ENCODE peak calls at places on chromosomes 16 and 17, in nine cellular contexts. Q is GM10248; Y is activated naive CD4-positive, alpha-beta T cell; G is activated CD4-positive, alpha-beta T cell treated with anti-CD3 and anti-CD28 coated beads for 1 hour; O is renal cortical epithelial cell; I is activated T-cell treated with anti-CD3 and anti-CD28 coated beads, Interleukin-2, amount 50 U/mL, for 72 hours; D is A673; M is CD8-positive, alpha-beta T cell; A is astrocyte of the hippocampus. B is an unnamed sample.

GRCh38 chr16:30997000-30997886 is 12.2 kb downstream of the HSD3B7 start:
- DNase-seq in Q (peak), Y (peak), G (peak), O (peak), I (peak), D (peak), M (peak), A (peak), B (peak)

GRCh38 chr17:44167181-44167861 is 3.2 kb upstream of the ASB16 start:
- DNase-seq in Q (no peak), Y (no peak), G (no peak), O (no peak), I (no peak), D (no peak), M (no peak), A (no peak), B (no peak)

GRCh38 chr17:78879679-78880186 is 23.3 kb downstream of the CEP295NL start:
- DNase-seq in Q (no peak), Y (no peak), G (no peak), O (peak), I (peak), D (peak), M (peak), A (peak), B (no peak)

GRCh38 chr17:29039764-29040598 is 3.0 kb upstream of the PIPOX start:
- DNase-seq in Q (no peak), Y (no peak), G (no peak), O (peak), I (no peak), D (peak), M (no peak), A (peak), B (no peak)

GRCh38 chr16:68921654-68922053 is 78.3 kb downstream of the TANGO6 start:
- DNase-seq in Q (no peak), Y (no peak), G (no peak), O (peak), I (no peak), D (no peak), M (no peak), A (peak), B (no peak)

GRCh38 chr16:2999929-3000328 is 12.8 kb upstream of the CLDN9 start:
- DNase-seq in Q (no peak), Y (no peak), G (no peak), O (no peak), I (no peak), D (no peak), M (no peak), A (no peak), B (no peak)

GRCh38 chr16:49592507-49593422 is 219.2 kb downstream of the C16orf78 start:
- DNase-seq in Q (peak), Y (peak), G (no peak), O (peak), I (peak), D (peak), M (peak), A (peak), B (peak)

GRCh38 chr16:84641643-84642358 is 6.5 kb upstream of the KLHL36 start:
- DNase-seq in Q (no peak), Y (no peak), G (no peak), O (no peak), I (no peak), D (no peak), M (peak), A (no peak), B (no peak)

GRCh38 chr17:72710185-72710584 is 382.3 kb downstream of the SLC39A11 start:
- DNase-seq in Q (no peak), Y (no peak), G (no peak), O (peak), I (no peak), D (no peak), M (no peak), A (no peak), B (no peak)

GRCh38 chr17:57110152-57110542 is 25.1 kb downstream of the AKAP1 start:
- DNase-seq in Q (no peak), Y (no peak), G (no peak), O (no peak), I (no peak), D (no peak), M (no peak), A (no peak), B (no peak)

GRCh38 chr17:3993493-3994220 is 29.4 kb upstream of the ATP2A3 start:
- DNase-seq in Q (peak), Y (no peak), G (no peak), O (no peak), I (no peak), D (no peak), M (no peak), A (no peak), B (no peak)

GRCh38 chr17:45782889-45783592 is 1.1 kb upstream of the CRHR1 start:
- DNase-seq in Q (peak), Y (no peak), G (no peak), O (no peak), I (peak), D (peak), M (peak), A (peak), B (no peak)

GRCh38 chr16:48558269-48558915 is 51.6 kb downstream of the N4BP1 start:
- DNase-seq in Q (no peak), Y (no peak), G (no peak), O (no peak), I (peak), D (no peak), M (no peak), A (no peak), B (no peak)

B was measured in GM19239.